ENCODE peak calls at places on chromosome 20, in four cellular contexts. R, B, A and Q are unnamed samples.

GRCh38 chr20:10671221-10671849 is 2.5 kb downstream of the JAG1 start:
- DNase-seq in R (no peak), B (peak; percentile 92), A (peak; percentile 89), Q (peak; percentile 93)

GRCh38 chr20:1005452-1006027 is 3.4 kb upstream of the RSPO4 start:
- DNase-seq in R (peak; percentile 3), B (peak; percentile 65), A (no peak), Q (peak; percentile 67)

GRCh38 chr20:64113444-64113775 is 6.0 kb upstream of the NPBWR2 start:
- DNase-seq in R (no peak), B (no peak), A (no peak), Q (no peak)

GRCh38 chr20:24850206-24850605 is 98.9 kb upstream of the CST7 start:
- DNase-seq in R (no peak), B (no peak), A (no peak), Q (no peak)

GRCh38 chr20:24132246-24132645 is 143.7 kb upstream of the GGTLC1 start:
- DNase-seq in R (no peak), B (no peak), A (no peak), Q (no peak)

GRCh38 chr20:52943185-52943841 is 28.8 kb upstream of the TSHZ2 start:
- DNase-seq in R (no peak), B (peak; percentile 36), A (no peak), Q (peak; percentile 28)

GRCh38 chr20:19688031-19688806 is 69.8 kb upstream of the RIN2 start:
- DNase-seq in R (no peak), B (peak; percentile 83), A (peak; percentile 83), Q (peak; percentile 83)

GRCh38 chr20:32184953-32185603 is 22.5 kb downstream of the PLAGL2 start:
- DNase-seq in R (no peak), B (no peak), A (no peak), Q (no peak)

GRCh38 chr20:10374036-10374435 is 60.0 kb downstream of the MKKS start:
- DNase-seq in R (no peak), B (no peak), A (no peak), Q (no peak)

GRCh38 chr20:43710370-43711044 is 16.3 kb downstream of the GTSF1L start:
- DNase-seq in R (no peak), B (no peak), A (no peak), Q (no peak)

GRCh38 chr20:36062799-36063198 is 91.7 kb upstream of the EPB41L1 start:
- DNase-seq in R (no peak), B (no peak), A (no peak), Q (peak; percentile 30)

GRCh38 chr20:55269913-55270312 is 735.4 kb downstream of the CBLN4 start:
- DNase-seq in R (no peak), B (no peak), A (no peak), Q (no peak)

GRCh38 chr20:17960927-17961599 is 7.5 kb downstream of the SNX5 start:
- DNase-seq in R (no peak), B (no peak), A (peak; percentile 48), Q (no peak)